ENCODE peak calls at places on chromosomes 4 and X, in nine cellular contexts. N, B, R, W, T, A, M, E and J are unnamed samples.

GRCh38 chrX:141439651-141440050 is 144.9 kb downstream of the SPANXA1 start:
- DNase-seq in N (no peak), B (peak; percentile 3), R (no peak), W (peak; percentile 0), T (no peak), A (no peak), M (no peak), E (no peak), J (no peak)

GRCh38 chr4:74330295-74330750 is 22.1 kb downstream of the EPGN start:
- DNase-seq in N (no peak), B (no peak), R (no peak), W (peak; percentile 32), T (no peak), A (no peak), M (peak; percentile 71), E (no peak), J (no peak)

GRCh38 chr4:36226430-36227227 is 17.7 kb downstream of the ARAP2 start:
- DNase-seq in N (no peak), B (no peak), R (no peak), W (no peak), T (no peak), A (no peak), M (no peak), E (no peak), J (no peak)

GRCh38 chr4:128168701-128169100 is 107.6 kb downstream of the LARP1B start:
- DNase-seq in N (no peak), B (no peak), R (no peak), W (no peak), T (no peak), A (no peak), M (no peak), E (no peak), J (no peak)

GRCh38 chr4:185542626-185543336 is 7.5 kb upstream of the PDLIM3 start:
- DNase-seq in N (peak; percentile 82), B (peak; percentile 83), R (no peak), W (peak; percentile 79), T (no peak), A (no peak), M (no peak), E (peak; percentile 43), J (no peak)

GRCh38 chr4:109155112-109155511 is 147.3 kb downstream of the COL25A1 start:
- DNase-seq in N (no peak), B (no peak), R (no peak), W (no peak), T (no peak), A (no peak), M (no peak), E (no peak), J (no peak)

GRCh38 chr4:37902212-37902611 is 11.3 kb downstream of the TBC1D1 start:
- DNase-seq in N (no peak), B (no peak), R (no peak), W (no peak), T (no peak), A (no peak), M (no peak), E (no peak), J (no peak)

GRCh38 chr4:26884486-26884988 is 23.9 kb downstream of the STIM2 start:
- DNase-seq in N (no peak), B (no peak), R (no peak), W (no peak), T (no peak), A (no peak), M (no peak), E (no peak), J (peak; percentile 34)

GRCh38 chrX:65148232-65148631 is 172.0 kb upstream of the ZC4H2 start:
- DNase-seq in N (no peak), B (no peak), R (no peak), W (no peak), T (no peak), A (no peak), M (no peak), E (no peak), J (no peak)

GRCh38 chr4:82500830-82501229 is 61.0 kb downstream of the TMEM150C start:
- DNase-seq in N (no peak), B (no peak), R (peak; percentile 25), W (no peak), T (no peak), A (no peak), M (no peak), E (no peak), J (no peak)

GRCh38 chr4:185835336-185835735 is 23.3 kb upstream of the SORBS2 start:
- DNase-seq in N (no peak), B (no peak), R (no peak), W (no peak), T (no peak), A (no peak), M (no peak), E (no peak), J (no peak)

GRCh38 chr4:20624783-20625364 is 75.4 kb upstream of the PACRGL start:
- DNase-seq in N (no peak), B (peak; percentile 80), R (no peak), W (peak; percentile 45), T (no peak), A (no peak), M (peak; percentile 38), E (no peak), J (no peak)

GRCh38 chr4:114040319-114041116 is 61.1 kb upstream of the ARSJ start:
- DNase-seq in N (no peak), B (no peak), R (no peak), W (no peak), T (peak; percentile 74), A (peak; percentile 8), M (no peak), E (no peak), J (no peak)

GRCh38 chr4:78971326-78971725 is 32.1 kb upstream of the PAQR3 start:
- DNase-seq in N (no peak), B (no peak), R (no peak), W (peak; percentile 58), T (no peak), A (no peak), M (no peak), E (no peak), J (no peak)

GRCh38 chr4:94621491-94622080 is 136.2 kb upstream of the BMPR1B start:
- DNase-seq in N (no peak), B (peak; percentile 73), R (peak; percentile 51), W (peak; percentile 66), T (peak; percentile 45), A (peak; percentile 27), M (peak; percentile 64), E (no peak), J (peak; percentile 57)

GRCh38 chrX:114717921-114718320 is 134.0 kb downstream of the HTR2C start:
- DNase-seq in N (no peak), B (no peak), R (peak; percentile 34), W (no peak), T (no peak), A (no peak), M (no peak), E (no peak), J (no peak)

GRCh38 chrX:120380699-120381098 is 18.8 kb downstream of the ATP1B4 start:
- DNase-seq in N (no peak), B (no peak), R (no peak), W (peak; percentile 2), T (peak; percentile 62), A (peak; percentile 43), M (peak; percentile 2), E (no peak), J (peak; percentile 13)

GRCh38 chr4:36363024-36363423 is 81.6 kb downstream of the DTHD1 start:
- DNase-seq in N (no peak), B (no peak), R (no peak), W (peak; percentile 5), T (no peak), A (no peak), M (no peak), E (no peak), J (no peak)

GRCh38 chr4:139184129-139184528 is 7.1 kb upstream of the ELF2 start:
- DNase-seq in N (no peak), B (peak; percentile 80), R (no peak), W (peak; percentile 73), T (peak; percentile 68), A (no peak), M (peak; percentile 39), E (no peak), J (peak; percentile 39)
- TF ChIP-seq CTCF in N (no peak), B (peak; percentile 33), R (no peak), W (peak; percentile 3), T (peak; percentile 46), A (no peak), M (no peak), E (peak; percentile 38), J (no peak)

GRCh38 chrX:145821291-145821897 is 3.8 kb downstream of the SLITRK2 start:
- DNase-seq in N (no peak), B (no peak), R (peak; percentile 18), W (no peak), T (no peak), A (no peak), M (no peak), E (no peak), J (no peak)

GRCh38 chrX:145821898-145822567 is 4.4 kb downstream of the SLITRK2 start:
- DNase-seq in N (no peak), B (no peak), R (no peak), W (no peak), T (no peak), A (no peak), M (no peak), E (no peak), J (no peak)

GRCh38 chrX:145823132-145823531 is 5.5 kb downstream of the SLITRK2 start:
- DNase-seq in N (no peak), B (no peak), R (no peak), W (no peak), T (no peak), A (no peak), M (no peak), E (no peak), J (no peak)

GRCh38 chrX:145826466-145826865 is 8.8 kb downstream of the SLITRK2 start:
- DNase-seq in N (no peak), B (no peak), R (no peak), W (no peak), T (no peak), A (no peak), M (no peak), E (no peak), J (no peak)

GRCh38 chrX:145825896-145826295 is 8.3 kb downstream of the SLITRK2 start:
- DNase-seq in N (no peak), B (no peak), R (no peak), W (peak; percentile 1), T (peak; percentile 25), A (peak; percentile 4), M (no peak), E (no peak), J (no peak)
- TF ChIP-seq CTCF in N (no peak), B (no peak), R (peak; percentile 65), W (no peak), T (peak; percentile 22), A (no peak), M (no peak), E (no peak), J (no peak)

GRCh38 chrX:16466640-16467432 is 183.1 kb upstream of the S100G start:
- DNase-seq in N (no peak), B (no peak), R (no peak), W (no peak), T (no peak), A (peak; percentile 8), M (no peak), E (no peak), J (no peak)
- TF ChIP-seq CTCF in N (no peak), B (no peak), R (no peak), W (no peak), T (no peak), A (no peak), M (no peak), E (no peak), J (no peak)

DNA sequence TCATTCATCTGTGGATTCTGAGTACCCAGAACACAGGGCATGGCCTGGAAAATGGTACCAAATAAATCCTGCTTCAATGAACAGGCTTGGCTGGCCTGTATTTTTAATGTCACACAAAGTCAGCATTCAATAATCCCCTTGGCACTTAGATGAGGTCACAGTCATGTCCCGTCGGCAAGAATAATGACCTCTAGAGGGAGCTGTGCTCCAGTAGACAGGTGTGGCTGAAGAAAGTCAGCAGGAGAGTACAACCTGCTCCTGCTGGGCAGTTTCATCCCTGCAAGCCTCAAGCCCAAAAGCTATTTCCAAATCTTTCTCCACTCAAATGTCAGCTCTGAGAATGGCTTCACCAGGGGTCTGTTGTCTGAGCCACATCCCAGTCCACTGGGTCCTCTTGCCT is 404.0 kb upstream of the F9 start:
- DNase-seq in N (no peak), B (no peak), R (no peak), W (no peak), T (peak; percentile 49), A (peak; percentile 1), M (no peak), E (no peak), J (peak; percentile 2)
- TF ChIP-seq CTCF in N (no peak), B (peak; percentile 14), R (peak; percentile 70), W (no peak), T (peak; percentile 64), A (no peak), M (no peak), E (no peak), J (peak; percentile 15)